ENCODE peak calls at places on chromosomes 12 and 14, in four cellular contexts. One of them, this sample, is unnamed.

GRCh38 chr14:51613436-51613835 is 38.3 kb upstream of the FRMD6 start:
- DNase-seq in IMR-90: no peak
- DNase-seq in neuronal stem cell: no peak
- DNase-seq in H1: no peak
- DNase-seq in this sample: no peak

GRCh38 chr12:71873821-71874220 is 34.3 kb downstream of the TBC1D15 start:
- DNase-seq in neuronal stem cell: no peak
- DNase-seq in IMR-90: no peak
- DNase-seq in H1: no peak
- DNase-seq in this sample: no peak

GRCh38 chr12:67018105-67018504 is 251.1 kb upstream of the CAND1 start:
- DNase-seq in H1: peak
- DNase-seq in IMR-90: no peak
- DNase-seq in neuronal stem cell: no peak
- DNase-seq in this sample: no peak

GRCh38 chr14:66074546-66074945 is 411.6 kb upstream of the CCDC196 start:
- DNase-seq in IMR-90: no peak
- DNase-seq in H1: no peak
- DNase-seq in neuronal stem cell: peak
- DNase-seq in this sample: no peak

GRCh38 chr14:62710811-62711210 is 334.4 kb downstream of the KCNH5 start:
- DNase-seq in H1: no peak
- DNase-seq in neuronal stem cell: no peak
- DNase-seq in IMR-90: no peak
- DNase-seq in this sample: no peak

GRCh38 chr14:106551265-106551664 is 1024.9 kb downstream of the TMEM121 start:
- DNase-seq in neuronal stem cell: no peak
- DNase-seq in IMR-90: no peak
- DNase-seq in H1: no peak
- DNase-seq in this sample: no peak

GRCh38 chr14:61872452-61872851 is 110.2 kb downstream of the SNAPC1 start:
- DNase-seq in IMR-90: no peak
- DNase-seq in neuronal stem cell: no peak
- DNase-seq in H1: no peak
- DNase-seq in this sample: no peak

GRCh38 chr12:47224563-47225133 is 144.9 kb upstream of the AMIGO2 start:
- DNase-seq in H1: no peak
- DNase-seq in neuronal stem cell: no peak
- DNase-seq in IMR-90: no peak
- DNase-seq in this sample: no peak

GRCh38 chr12:46400406-46400805 is 27.8 kb upstream of the SLC38A2 start:
- DNase-seq in H1: no peak
- DNase-seq in neuronal stem cell: no peak
- DNase-seq in IMR-90: peak
- DNase-seq in this sample: peak

GRCh38 chr12:45178771-45179170 is 37.1 kb upstream of the ANO6 start:
- DNase-seq in H1: no peak
- DNase-seq in neuronal stem cell: no peak
- DNase-seq in IMR-90: no peak
- DNase-seq in this sample: no peak

GRCh38 chr14:101470266-101470665 is 91.0 kb upstream of the DIO3 start:
- DNase-seq in neuronal stem cell: no peak
- DNase-seq in IMR-90: no peak
- DNase-seq in H1: peak
- DNase-seq in this sample: no peak

GRCh38 chr14:50804181-50804721 is 26.7 kb downstream of the NIN start:
- DNase-seq in H1: no peak
- DNase-seq in neuronal stem cell: no peak
- DNase-seq in IMR-90: peak
- DNase-seq in this sample: peak

GRCh38 chr14:95515080-95515489 is 1.4 kb downstream of the SYNE3 start:
- DNase-seq in H1: no peak
- DNase-seq in IMR-90: no peak
- DNase-seq in neuronal stem cell: no peak
- DNase-seq in this sample: peak

GRCh38 chr12:102172436-102172835 is 25.2 kb downstream of the PMCH start:
- DNase-seq in neuronal stem cell: no peak
- DNase-seq in IMR-90: peak
- DNase-seq in H1: no peak
- DNase-seq in this sample: no peak

GRCh38 chr14:100864960-100865681 is 38.4 kb downstream of the RTL1 start:
- DNase-seq in neuronal stem cell: no peak
- DNase-seq in H1: no peak
- DNase-seq in IMR-90: peak
- DNase-seq in this sample: no peak

GRCh38 chr12:108475396-108475795 is 39.7 kb upstream of the FICD start:
- DNase-seq in IMR-90: no peak
- DNase-seq in neuronal stem cell: no peak
- DNase-seq in H1: no peak
- DNase-seq in this sample: no peak

GRCh38 chr14:77707355-77707723 is 484 bp downstream of the ALKBH1 start:
- DNase-seq in neuronal stem cell: peak
- DNase-seq in IMR-90: peak
- DNase-seq in H1: no peak
- DNase-seq in this sample: peak

GRCh38 chr12:66388512-66388911 is 86.2 kb downstream of the HELB start:
- DNase-seq in neuronal stem cell: no peak
- DNase-seq in H1: no peak
- DNase-seq in IMR-90: no peak
- DNase-seq in this sample: no peak

GRCh38 chr14:65377576-65377975 is 35.0 kb upstream of the FUT8 start:
- DNase-seq in H1: no peak
- DNase-seq in neuronal stem cell: no peak
- DNase-seq in IMR-90: peak
- DNase-seq in this sample: no peak

GRCh38 chr12:17588968-17589367 is 501.0 kb downstream of the RERGL start:
- DNase-seq in IMR-90: no peak
- DNase-seq in neuronal stem cell: peak
- DNase-seq in H1: no peak
- DNase-seq in this sample: peak

GRCh38 chr12:13181375-13182070 is 15.0 kb upstream of the EMP1 start:
- DNase-seq in H1: peak
- DNase-seq in neuronal stem cell: no peak
- DNase-seq in IMR-90: no peak
- DNase-seq in this sample: peak

GRCh38 chr12:2415568-2415944 is 362.8 kb downstream of the CACNA1C start:
- DNase-seq in H1: no peak
- DNase-seq in IMR-90: no peak
- DNase-seq in neuronal stem cell: no peak
- DNase-seq in this sample: no peak

GRCh38 chr14:30754778-30755177 is 119.6 kb upstream of the COCH start:
- DNase-seq in H1: no peak
- DNase-seq in neuronal stem cell: no peak
- DNase-seq in IMR-90: no peak
- DNase-seq in this sample: no peak

GRCh38 chr14:61712137-61712536 is 16.8 kb downstream of the HIF1A start:
- DNase-seq in H1: no peak
- DNase-seq in IMR-90: no peak
- DNase-seq in neuronal stem cell: no peak
- DNase-seq in this sample: no peak

GRCh38 chr12:49000346-49000745 is 1.2 kb upstream of the DDN start:
- DNase-seq in H1: no peak
- DNase-seq in neuronal stem cell: no peak
- DNase-seq in IMR-90: no peak
- DNase-seq in this sample: no peak

GRCh38 chr14:55272415-55272786 is 1.2 kb downstream of the FBXO34 start:
- DNase-seq in neuronal stem cell: no peak
- DNase-seq in IMR-90: no peak
- DNase-seq in H1: no peak
- DNase-seq in this sample: no peak

GRCh38 chr14:55270832-55271571 is at the start of gene FBXO34:
- DNase-seq in H1: peak
- DNase-seq in IMR-90: peak
- DNase-seq in neuronal stem cell: peak
- DNase-seq in this sample: peak

GRCh38 chr14:55272922-55273321 is 1.7 kb downstream of the FBXO34 start:
- DNase-seq in H1: no peak
- DNase-seq in neuronal stem cell: no peak
- DNase-seq in IMR-90: no peak
- DNase-seq in this sample: peak

GRCh38 chr14:55274144-55274543 is 2.9 kb downstream of the FBXO34 start:
- DNase-seq in neuronal stem cell: no peak
- DNase-seq in IMR-90: no peak
- DNase-seq in H1: no peak
- DNase-seq in this sample: no peak

DNA sequence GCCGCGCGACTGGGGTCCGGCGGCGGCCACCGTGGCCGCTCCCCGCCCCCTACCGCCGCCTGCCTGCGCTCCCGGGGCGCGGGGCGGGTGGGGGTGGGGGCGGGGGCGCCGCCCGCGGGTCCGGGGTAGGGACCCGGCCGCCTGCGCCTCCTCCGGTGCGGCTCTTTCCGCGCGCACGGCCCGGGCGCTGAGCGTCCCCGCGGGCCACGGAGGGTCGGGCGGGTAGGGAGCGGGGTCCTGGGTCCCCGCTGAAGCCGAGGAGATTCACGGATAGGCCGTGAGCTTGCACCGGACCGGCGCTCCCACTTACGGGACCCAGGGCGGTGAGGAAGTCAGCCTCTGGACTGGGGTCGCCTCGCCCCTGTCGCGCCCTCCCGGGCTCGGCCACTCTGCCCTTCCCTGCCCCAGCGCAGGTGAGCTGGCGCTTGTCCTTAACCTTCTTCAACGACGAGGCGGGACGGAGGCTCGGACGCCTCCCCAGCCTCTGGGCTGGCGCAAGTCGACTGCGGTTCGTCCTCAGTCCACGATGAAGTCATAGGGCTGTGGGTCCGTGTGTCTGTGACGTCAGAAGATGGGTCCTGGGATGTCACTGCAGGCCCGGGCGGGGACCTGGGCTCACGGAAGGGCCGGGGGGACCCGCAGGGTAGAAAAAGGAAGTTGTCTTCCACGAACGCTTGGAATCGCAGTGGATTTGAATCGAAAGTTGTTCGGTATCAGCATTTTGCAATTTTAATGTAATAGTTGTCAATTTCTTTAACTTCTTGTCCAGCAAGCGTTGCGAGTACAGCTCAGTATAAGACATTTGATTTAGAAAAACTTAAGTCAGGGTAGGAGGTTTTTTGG is 572 bp downstream of the FBXO34 start:
- DNase-seq in IMR-90: peak
- DNase-seq in neuronal stem cell: peak
- DNase-seq in H1: peak
- DNase-seq in this sample: peak
- H4K91ac ChIP-seq in IMR-90: peak
- H4K91ac ChIP-seq in neuronal stem cell: no peak
- H4K91ac ChIP-seq in H1: no peak
- H4K91ac ChIP-seq in this sample: peak

DNA sequence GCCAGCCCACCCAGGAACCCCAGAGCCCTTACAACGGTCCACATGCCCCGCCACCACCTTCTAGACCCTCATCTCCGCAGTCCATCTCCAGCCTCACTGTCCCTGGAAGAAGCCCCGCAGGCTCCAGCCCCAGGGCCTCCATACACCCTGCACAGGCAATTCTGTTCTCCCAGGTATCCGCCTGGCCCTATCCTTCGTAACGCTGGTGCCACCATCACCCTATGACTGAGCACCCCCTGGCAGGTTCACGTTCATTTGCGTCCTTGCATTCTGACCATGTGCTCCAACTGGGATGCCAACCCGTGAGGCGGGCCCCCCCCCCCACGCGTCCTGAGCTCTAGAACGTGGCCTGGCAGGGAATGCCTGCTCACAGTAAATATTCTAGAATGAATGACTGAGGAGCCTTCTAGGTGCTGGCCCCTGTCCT is 675 bp upstream of the SCARB1 start:
- DNase-seq in IMR-90: no peak
- DNase-seq in neuronal stem cell: no peak
- DNase-seq in H1: no peak
- DNase-seq in this sample: no peak
- H4K91ac ChIP-seq in IMR-90: peak
- H4K91ac ChIP-seq in neuronal stem cell: peak
- H4K91ac ChIP-seq in H1: peak
- H4K91ac ChIP-seq in this sample: peak

GRCh38 chr12:80821513-80822000 is 104.8 kb downstream of the MYF5 start:
- DNase-seq in H1: peak
- DNase-seq in neuronal stem cell: peak
- DNase-seq in IMR-90: no peak
- DNase-seq in this sample: no peak

GRCh38 chr12:80825506-80825905 is 108.8 kb downstream of the MYF5 start:
- DNase-seq in H1: no peak
- DNase-seq in IMR-90: no peak
- DNase-seq in neuronal stem cell: no peak
- DNase-seq in this sample: no peak

GRCh38 chr12:80818878-80819277 is 102.2 kb downstream of the MYF5 start:
- DNase-seq in neuronal stem cell: no peak
- DNase-seq in H1: no peak
- DNase-seq in IMR-90: no peak
- DNase-seq in this sample: no peak

DNA sequence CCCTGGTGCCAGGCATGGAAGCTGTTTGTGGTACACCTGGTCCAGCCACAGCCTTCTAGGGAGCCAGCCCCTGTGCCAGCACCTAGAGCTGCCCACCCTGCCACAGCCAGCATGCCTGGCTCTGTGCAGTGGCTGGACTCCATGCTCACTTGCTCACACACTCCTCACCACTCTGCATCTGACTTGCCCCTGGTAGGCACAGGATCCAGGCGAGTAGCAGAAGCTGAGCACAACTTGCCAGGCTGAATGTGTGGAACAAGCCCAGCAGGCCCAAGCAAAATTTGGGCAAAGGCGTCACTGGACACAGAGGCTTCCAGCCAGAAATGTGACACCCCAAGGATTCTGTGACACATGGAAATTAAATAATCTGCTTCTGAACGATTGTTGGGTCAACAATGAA is 106.7 kb downstream of the MYF5 start:
- DNase-seq in H1: no peak
- DNase-seq in IMR-90: no peak
- DNase-seq in neuronal stem cell: no peak
- DNase-seq in this sample: no peak
- H4K91ac ChIP-seq in H1: no peak
- H4K91ac ChIP-seq in IMR-90: no peak
- H4K91ac ChIP-seq in neuronal stem cell: no peak
- H4K91ac ChIP-seq in this sample: no peak

GRCh38 chr12:132147423-132148367 is 3.4 kb downstream of the NOC4L start:
- DNase-seq in neuronal stem cell: no peak
- DNase-seq in IMR-90: no peak
- DNase-seq in H1: no peak
- DNase-seq in this sample: no peak
- H4K91ac ChIP-seq in neuronal stem cell: no peak
- H4K91ac ChIP-seq in IMR-90: no peak
- H4K91ac ChIP-seq in H1: no peak
- H4K91ac ChIP-seq in this sample: no peak

DNA sequence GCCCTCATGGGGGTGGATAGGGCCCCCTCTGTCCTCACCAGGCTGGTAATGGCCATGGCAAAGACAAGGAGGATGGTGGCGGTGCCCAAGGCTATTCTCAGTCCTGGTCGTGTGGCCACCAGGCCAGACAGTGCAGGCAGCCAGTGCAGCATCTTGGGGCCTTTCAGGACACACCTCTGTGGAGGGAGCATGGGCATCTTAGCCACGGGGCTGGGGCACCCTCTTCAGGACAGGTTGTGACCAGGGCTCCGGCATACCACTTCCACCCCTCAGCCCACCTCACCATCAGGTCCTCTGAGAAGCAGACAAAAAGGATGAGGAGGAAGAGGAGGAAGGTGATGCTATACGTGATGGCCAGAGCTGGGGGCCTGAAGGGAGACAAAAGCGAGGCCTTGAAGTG is 10.8 kb downstream of the ADCY4 start:
- DNase-seq in IMR-90: no peak
- DNase-seq in H1: no peak
- DNase-seq in neuronal stem cell: no peak
- DNase-seq in this sample: no peak
- H4K91ac ChIP-seq in IMR-90: no peak
- H4K91ac ChIP-seq in H1: no peak
- H4K91ac ChIP-seq in neuronal stem cell: no peak
- H4K91ac ChIP-seq in this sample: no peak